ENCODE peak calls at places on chromosome 12, in ten cellular contexts. One of them, this sample, is unnamed.
A peak's percentile ranks its signal among the peaks of the same experiment; 100 is the strongest.

GRCh38 chr12:46264057-46264456 is 4.8 kb downstream of the SLC38A1 start:
- DNase-seq in suprapubic skin: no peak
- DNase-seq in right atrium auricular region: no peak
- DNase-seq in heart left ventricle: no peak
- DNase-seq in upper lobe of right lung: no peak
- DNase-seq in GM20000: no peak
- DNase-seq in cardiac muscle cell: no peak
- DNase-seq in breast epithelium: no peak
- DNase-seq in RWPE1: peak; percentile 27
- DNase-seq in nephron progenitor cell: no peak
- DNase-seq in this sample: no peak

GRCh38 chr12:9340422-9341259 is 132.4 kb upstream of the PZP start:
- DNase-seq in breast epithelium: no peak
- DNase-seq in suprapubic skin: no peak
- DNase-seq in nephron progenitor cell: peak; percentile 31
- DNase-seq in GM20000: no peak
- DNase-seq in cardiac muscle cell: no peak
- DNase-seq in heart left ventricle: no peak
- DNase-seq in upper lobe of right lung: no peak
- DNase-seq in RWPE1: no peak
- DNase-seq in right atrium auricular region: no peak
- DNase-seq in this sample: no peak

GRCh38 chr12:49365542-49365941 is 1.7 kb upstream of the SPATS2 start:
- DNase-seq in RWPE1: no peak
- DNase-seq in cardiac muscle cell: no peak
- DNase-seq in GM20000: no peak
- DNase-seq in right atrium auricular region: no peak
- DNase-seq in heart left ventricle: no peak
- DNase-seq in breast epithelium: no peak
- DNase-seq in suprapubic skin: no peak
- DNase-seq in nephron progenitor cell: no peak
- DNase-seq in upper lobe of right lung: no peak
- DNase-seq in this sample: no peak

GRCh38 chr12:51371295-51371953 is 19.8 kb downstream of the GALNT6 start:
- DNase-seq in right atrium auricular region: peak; percentile 78
- DNase-seq in breast epithelium: peak; percentile 77
- DNase-seq in suprapubic skin: no peak
- DNase-seq in upper lobe of right lung: no peak
- DNase-seq in nephron progenitor cell: peak; percentile 53
- DNase-seq in RWPE1: peak; percentile 98
- DNase-seq in heart left ventricle: peak; percentile 58
- DNase-seq in cardiac muscle cell: peak; percentile 36
- DNase-seq in GM20000: no peak
- DNase-seq in this sample: peak; percentile 36

GRCh38 chr12:9258676-9259075 is 50.5 kb upstream of the PZP start:
- DNase-seq in RWPE1: no peak
- DNase-seq in heart left ventricle: no peak
- DNase-seq in nephron progenitor cell: no peak
- DNase-seq in breast epithelium: no peak
- DNase-seq in suprapubic skin: no peak
- DNase-seq in upper lobe of right lung: no peak
- DNase-seq in right atrium auricular region: no peak
- DNase-seq in cardiac muscle cell: no peak
- DNase-seq in GM20000: no peak
- DNase-seq in this sample: no peak

GRCh38 chr12:103737881-103738280 is 103.2 kb downstream of the NT5DC3 start:
- DNase-seq in heart left ventricle: no peak
- DNase-seq in RWPE1: no peak
- DNase-seq in nephron progenitor cell: no peak
- DNase-seq in right atrium auricular region: no peak
- DNase-seq in cardiac muscle cell: no peak
- DNase-seq in GM20000: no peak
- DNase-seq in suprapubic skin: no peak
- DNase-seq in upper lobe of right lung: no peak
- DNase-seq in breast epithelium: no peak
- DNase-seq in this sample: no peak

GRCh38 chr12:27233814-27234213 is 10.3 kb upstream of the STK38L start:
- DNase-seq in GM20000: no peak
- DNase-seq in breast epithelium: no peak
- DNase-seq in suprapubic skin: no peak
- DNase-seq in upper lobe of right lung: no peak
- DNase-seq in right atrium auricular region: no peak
- DNase-seq in heart left ventricle: no peak
- DNase-seq in RWPE1: no peak
- DNase-seq in cardiac muscle cell: no peak
- DNase-seq in nephron progenitor cell: no peak
- DNase-seq in this sample: no peak

GRCh38 chr12:14845350-14845750 is 2.0 kb upstream of the ART4 start:
- DNase-seq in nephron progenitor cell: peak; percentile 39
- DNase-seq in right atrium auricular region: peak; percentile 70
- DNase-seq in breast epithelium: peak; percentile 30
- DNase-seq in cardiac muscle cell: peak; percentile 76
- DNase-seq in RWPE1: peak; percentile 65
- DNase-seq in GM20000: peak; percentile 50
- DNase-seq in heart left ventricle: no peak
- DNase-seq in upper lobe of right lung: no peak
- DNase-seq in suprapubic skin: no peak
- DNase-seq in this sample: no peak

GRCh38 chr12:6950944-6951540 is at the start of gene PTPN6:
- DNase-seq in breast epithelium: no peak
- DNase-seq in nephron progenitor cell: no peak
- DNase-seq in suprapubic skin: peak; percentile 88
- DNase-seq in heart left ventricle: peak; percentile 69
- DNase-seq in upper lobe of right lung: peak; percentile 91
- DNase-seq in cardiac muscle cell: no peak
- DNase-seq in GM20000: peak; percentile 54
- DNase-seq in RWPE1: no peak
- DNase-seq in right atrium auricular region: no peak
- DNase-seq in this sample: no peak

GRCh38 chr12:6947615-6948014 is 3.5 kb upstream of the PTPN6 start:
- DNase-seq in nephron progenitor cell: no peak
- DNase-seq in breast epithelium: no peak
- DNase-seq in heart left ventricle: no peak
- DNase-seq in GM20000: no peak
- DNase-seq in suprapubic skin: no peak
- DNase-seq in RWPE1: no peak
- DNase-seq in right atrium auricular region: no peak
- DNase-seq in cardiac muscle cell: no peak
- DNase-seq in upper lobe of right lung: peak; percentile 40
- DNase-seq in this sample: no peak

GRCh38 chr12:6946920-6947374 is 3.1 kb downstream of the C12orf57 start:
- DNase-seq in nephron progenitor cell: no peak
- DNase-seq in GM20000: no peak
- DNase-seq in right atrium auricular region: no peak
- DNase-seq in breast epithelium: no peak
- DNase-seq in cardiac muscle cell: no peak
- DNase-seq in suprapubic skin: no peak
- DNase-seq in RWPE1: no peak
- DNase-seq in upper lobe of right lung: no peak
- DNase-seq in heart left ventricle: no peak
- DNase-seq in this sample: no peak

GRCh38 chr12:6950401-6950801 is 755 bp upstream of the PTPN6 start:
- DNase-seq in heart left ventricle: no peak
- DNase-seq in right atrium auricular region: no peak
- DNase-seq in nephron progenitor cell: no peak
- DNase-seq in suprapubic skin: no peak
- DNase-seq in cardiac muscle cell: no peak
- DNase-seq in breast epithelium: no peak
- DNase-seq in RWPE1: no peak
- DNase-seq in GM20000: no peak
- DNase-seq in upper lobe of right lung: peak; percentile 49
- DNase-seq in this sample: no peak

DNA sequence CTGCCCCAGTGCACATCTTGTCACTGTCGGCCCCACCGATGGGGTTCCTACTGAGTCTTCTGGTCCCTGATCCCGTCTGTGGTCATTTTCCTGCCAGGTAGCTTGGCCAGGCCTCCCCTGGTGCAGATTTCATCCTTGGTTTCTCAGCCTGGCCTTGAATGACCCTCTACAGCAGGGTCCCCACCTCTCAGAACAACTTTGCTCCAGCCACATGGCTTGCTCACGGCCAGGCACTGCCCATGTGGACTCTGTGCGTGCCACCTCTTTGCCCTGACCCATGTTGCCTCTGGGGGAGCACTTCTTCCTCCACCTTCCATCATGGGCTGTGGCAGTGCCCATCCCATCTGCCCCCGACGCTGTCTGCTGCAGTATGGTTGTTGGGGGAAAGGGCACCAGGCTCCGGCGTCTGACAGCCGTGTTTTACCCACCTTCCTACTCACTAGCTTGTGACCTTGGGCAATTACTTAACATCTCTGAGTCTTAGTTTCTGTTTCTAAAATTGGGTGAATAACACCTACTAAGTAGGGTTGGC is 2.0 kb upstream of the PTPN6 start:
- DNase-seq in cardiac muscle cell: no peak
- DNase-seq in GM20000: no peak
- DNase-seq in suprapubic skin: peak; percentile 71
- DNase-seq in right atrium auricular region: no peak
- DNase-seq in breast epithelium: no peak
- DNase-seq in RWPE1: no peak
- DNase-seq in nephron progenitor cell: no peak
- DNase-seq in heart left ventricle: no peak
- DNase-seq in upper lobe of right lung: peak; percentile 84
- DNase-seq in this sample: no peak
- TF ChIP-seq CTCF in cardiac muscle cell: no peak
- TF ChIP-seq CTCF in GM20000: no peak
- TF ChIP-seq CTCF in suprapubic skin: no peak
- TF ChIP-seq CTCF in right atrium auricular region: no peak
- TF ChIP-seq CTCF in breast epithelium: no peak
- TF ChIP-seq CTCF in RWPE1: no peak
- TF ChIP-seq CTCF in nephron progenitor cell: no peak
- TF ChIP-seq CTCF in heart left ventricle: no peak
- TF ChIP-seq CTCF in upper lobe of right lung: peak; percentile 29
- TF ChIP-seq CTCF in this sample: no peak

GRCh38 chr12:48286665-48287064 is 64.1 kb downstream of the ZNF641 start:
- DNase-seq in nephron progenitor cell: no peak
- DNase-seq in cardiac muscle cell: peak; percentile 2
- DNase-seq in upper lobe of right lung: no peak
- DNase-seq in GM20000: no peak
- DNase-seq in breast epithelium: no peak
- DNase-seq in suprapubic skin: no peak
- DNase-seq in heart left ventricle: no peak
- DNase-seq in RWPE1: no peak
- DNase-seq in right atrium auricular region: no peak
- DNase-seq in this sample: no peak
- TF ChIP-seq CTCF in nephron progenitor cell: peak; percentile 23
- TF ChIP-seq CTCF in cardiac muscle cell: peak; percentile 60
- TF ChIP-seq CTCF in upper lobe of right lung: peak; percentile 42
- TF ChIP-seq CTCF in GM20000: no peak
- TF ChIP-seq CTCF in breast epithelium: no peak
- TF ChIP-seq CTCF in suprapubic skin: no peak
- TF ChIP-seq CTCF in heart left ventricle: peak; percentile 41
- TF ChIP-seq CTCF in RWPE1: no peak
- TF ChIP-seq CTCF in right atrium auricular region: peak; percentile 51
- TF ChIP-seq CTCF in this sample: no peak

GRCh38 chr12:92574911-92575570 is 127.7 kb upstream of the PLEKHG7 start:
- DNase-seq in nephron progenitor cell: no peak
- DNase-seq in suprapubic skin: no peak
- DNase-seq in upper lobe of right lung: no peak
- DNase-seq in RWPE1: no peak
- DNase-seq in heart left ventricle: no peak
- DNase-seq in breast epithelium: no peak
- DNase-seq in GM20000: no peak
- DNase-seq in right atrium auricular region: no peak
- DNase-seq in cardiac muscle cell: no peak
- DNase-seq in this sample: no peak

GRCh38 chr12:92573104-92573503 is 129.7 kb upstream of the PLEKHG7 start:
- DNase-seq in nephron progenitor cell: no peak
- DNase-seq in RWPE1: no peak
- DNase-seq in cardiac muscle cell: no peak
- DNase-seq in breast epithelium: peak; percentile 60
- DNase-seq in right atrium auricular region: no peak
- DNase-seq in suprapubic skin: no peak
- DNase-seq in heart left ventricle: no peak
- DNase-seq in upper lobe of right lung: no peak
- DNase-seq in GM20000: no peak
- DNase-seq in this sample: no peak

GRCh38 chr12:92571844-92572543 is 130.8 kb upstream of the PLEKHG7 start:
- DNase-seq in upper lobe of right lung: no peak
- DNase-seq in RWPE1: no peak
- DNase-seq in heart left ventricle: no peak
- DNase-seq in suprapubic skin: no peak
- DNase-seq in breast epithelium: no peak
- DNase-seq in cardiac muscle cell: no peak
- DNase-seq in nephron progenitor cell: no peak
- DNase-seq in GM20000: no peak
- DNase-seq in right atrium auricular region: no peak
- DNase-seq in this sample: no peak

GRCh38 chr12:92571169-92571568 is 131.6 kb upstream of the PLEKHG7 start:
- DNase-seq in suprapubic skin: no peak
- DNase-seq in cardiac muscle cell: no peak
- DNase-seq in heart left ventricle: no peak
- DNase-seq in RWPE1: no peak
- DNase-seq in GM20000: no peak
- DNase-seq in upper lobe of right lung: no peak
- DNase-seq in breast epithelium: no peak
- DNase-seq in right atrium auricular region: no peak
- DNase-seq in nephron progenitor cell: no peak
- DNase-seq in this sample: no peak

DNA sequence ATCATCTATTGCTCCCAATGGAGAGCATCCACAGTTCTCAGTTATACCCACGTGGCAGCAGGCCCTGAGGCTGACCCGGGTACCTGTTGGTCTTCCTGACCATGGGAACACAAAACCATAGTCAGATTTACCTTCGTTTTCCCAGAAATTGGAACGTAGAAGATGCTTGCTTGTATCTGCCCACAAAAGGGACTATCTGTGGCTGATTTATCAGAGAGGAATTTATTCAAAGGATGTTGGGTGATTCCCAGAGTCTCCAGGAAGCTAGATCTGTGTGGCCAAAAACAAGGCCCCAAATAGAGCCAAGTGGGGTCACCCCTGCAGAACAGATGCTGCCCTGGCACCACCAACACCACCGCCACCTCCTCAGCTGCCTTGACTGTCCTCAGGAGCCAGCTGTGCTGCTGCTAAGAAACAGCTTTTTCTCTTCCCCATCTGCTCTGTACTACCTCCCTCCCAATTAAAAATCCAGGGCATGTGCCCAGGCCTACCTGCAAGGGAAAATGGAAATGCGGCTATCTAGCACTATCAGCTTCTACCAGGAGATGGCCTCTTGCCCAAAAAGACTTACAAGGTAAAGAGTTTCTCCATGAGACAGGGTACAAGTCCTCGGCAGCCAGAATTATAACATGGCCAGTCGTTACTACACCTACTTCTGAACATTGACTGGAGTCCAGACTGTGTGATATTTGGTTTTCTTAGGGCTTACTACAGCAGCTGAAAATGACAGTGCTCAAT is 128.6 kb upstream of the PLEKHG7 start:
- DNase-seq in RWPE1: no peak
- DNase-seq in right atrium auricular region: no peak
- DNase-seq in heart left ventricle: no peak
- DNase-seq in breast epithelium: no peak
- DNase-seq in GM20000: no peak
- DNase-seq in suprapubic skin: no peak
- DNase-seq in upper lobe of right lung: no peak
- DNase-seq in cardiac muscle cell: peak; percentile 30
- DNase-seq in nephron progenitor cell: no peak
- DNase-seq in this sample: no peak
- TF ChIP-seq CTCF in RWPE1: no peak
- TF ChIP-seq CTCF in right atrium auricular region: no peak
- TF ChIP-seq CTCF in heart left ventricle: no peak
- TF ChIP-seq CTCF in breast epithelium: no peak
- TF ChIP-seq CTCF in GM20000: no peak
- TF ChIP-seq CTCF in suprapubic skin: no peak
- TF ChIP-seq CTCF in upper lobe of right lung: peak; percentile 7
- TF ChIP-seq CTCF in cardiac muscle cell: peak; percentile 26
- TF ChIP-seq CTCF in nephron progenitor cell: no peak
- TF ChIP-seq CTCF in this sample: no peak

GRCh38 chr12:95215925-95216324 is 1.3 kb downstream of the FGD6 start:
- DNase-seq in suprapubic skin: no peak
- DNase-seq in cardiac muscle cell: peak; percentile 47
- DNase-seq in RWPE1: peak; percentile 64
- DNase-seq in breast epithelium: no peak
- DNase-seq in upper lobe of right lung: no peak
- DNase-seq in nephron progenitor cell: no peak
- DNase-seq in right atrium auricular region: no peak
- DNase-seq in GM20000: no peak
- DNase-seq in heart left ventricle: no peak
- DNase-seq in this sample: no peak

GRCh38 chr12:95218852-95219171 is 1.2 kb downstream of the VEZT start:
- DNase-seq in right atrium auricular region: no peak
- DNase-seq in cardiac muscle cell: peak; percentile 15
- DNase-seq in upper lobe of right lung: no peak
- DNase-seq in RWPE1: no peak
- DNase-seq in suprapubic skin: no peak
- DNase-seq in GM20000: peak; percentile 42
- DNase-seq in breast epithelium: peak; percentile 40
- DNase-seq in heart left ventricle: no peak
- DNase-seq in nephron progenitor cell: peak; percentile 23
- DNase-seq in this sample: no peak

GRCh38 chr12:95216704-95217376 is 427 bp downstream of the FGD6 start:
- DNase-seq in breast epithelium: no peak
- DNase-seq in cardiac muscle cell: no peak
- DNase-seq in nephron progenitor cell: no peak
- DNase-seq in suprapubic skin: peak; percentile 83
- DNase-seq in heart left ventricle: no peak
- DNase-seq in GM20000: no peak
- DNase-seq in RWPE1: peak; percentile 26
- DNase-seq in right atrium auricular region: peak; percentile 65
- DNase-seq in upper lobe of right lung: no peak
- DNase-seq in this sample: no peak

GRCh38 chr12:95218164-95218851 is 701 bp downstream of the VEZT start:
- DNase-seq in cardiac muscle cell: no peak
- DNase-seq in RWPE1: peak; percentile 79
- DNase-seq in GM20000: no peak
- DNase-seq in upper lobe of right lung: no peak
- DNase-seq in right atrium auricular region: peak; percentile 81
- DNase-seq in breast epithelium: peak; percentile 90
- DNase-seq in heart left ventricle: no peak
- DNase-seq in suprapubic skin: no peak
- DNase-seq in nephron progenitor cell: no peak
- DNase-seq in this sample: peak; percentile 30

DNA sequence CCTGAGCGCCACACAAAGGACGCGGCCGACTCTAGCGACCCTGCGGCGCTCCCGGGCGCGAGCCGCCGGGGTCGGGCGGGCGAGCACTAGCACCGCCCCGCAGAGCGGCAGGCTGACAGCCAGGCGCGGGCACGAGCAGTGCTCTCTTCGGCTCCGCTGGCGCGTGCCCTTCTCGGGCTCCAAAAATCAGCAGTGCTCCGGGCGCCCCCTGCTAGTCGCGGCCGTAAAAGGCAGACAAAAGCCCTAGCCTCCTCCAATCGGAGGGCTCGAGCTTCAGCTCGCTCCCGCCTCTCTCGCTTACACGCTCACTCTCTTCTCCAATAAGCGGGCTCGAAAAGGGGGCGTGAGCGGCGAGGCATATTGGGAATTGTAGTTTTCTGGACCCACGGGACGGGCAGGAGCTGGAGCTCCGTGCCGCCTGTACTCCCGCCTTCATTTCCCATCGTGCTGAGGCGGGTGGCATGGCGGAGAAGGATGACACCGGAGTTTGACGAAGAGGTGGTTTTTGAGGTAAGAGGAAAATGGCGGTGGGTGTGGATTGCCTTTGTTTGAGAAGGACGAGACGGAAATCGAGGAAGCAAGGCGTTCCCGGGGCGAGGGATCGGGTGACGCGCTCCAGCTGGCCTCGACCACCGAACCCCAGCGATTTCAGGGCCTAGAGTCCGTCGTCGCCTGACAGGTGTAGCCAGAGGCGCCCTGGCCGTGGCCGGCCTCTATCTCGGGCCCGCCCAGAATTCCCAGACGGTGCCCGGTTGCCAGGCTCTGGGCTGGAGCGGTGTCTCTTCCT is at the start of the genes FGD6 and VEZT:
- DNase-seq in GM20000: peak; percentile 95
- DNase-seq in suprapubic skin: peak; percentile 99
- DNase-seq in nephron progenitor cell: peak; percentile 95
- DNase-seq in upper lobe of right lung: peak; percentile 99
- DNase-seq in cardiac muscle cell: peak; percentile 99
- DNase-seq in RWPE1: peak; percentile 94
- DNase-seq in right atrium auricular region: peak; percentile 99
- DNase-seq in heart left ventricle: peak; percentile 99
- DNase-seq in breast epithelium: peak; percentile 99
- DNase-seq in this sample: peak; percentile 86
- TF ChIP-seq CTCF in GM20000: peak; percentile 35
- TF ChIP-seq CTCF in suprapubic skin: no peak
- TF ChIP-seq CTCF in nephron progenitor cell: peak; percentile 40
- TF ChIP-seq CTCF in upper lobe of right lung: peak; percentile 72
- TF ChIP-seq CTCF in cardiac muscle cell: peak; percentile 62
- TF ChIP-seq CTCF in RWPE1: peak; percentile 82
- TF ChIP-seq CTCF in right atrium auricular region: peak; percentile 60
- TF ChIP-seq CTCF in heart left ventricle: peak; percentile 61
- TF ChIP-seq CTCF in breast epithelium: peak; percentile 58
- TF ChIP-seq CTCF in this sample: no peak